ENCODE peak calls at places on chromosome 11, in seven cellular contexts. B, F, O, L, P, I and M are unnamed samples. For H3K27me3, the result is how much of the 10 kb centered on the place peaks cover.

GRCh38 chr11:69310934-69311766 is 17.2 kb downstream of the MYEOV start:
- DNase-seq in L (no peak), F (no peak), O (no peak), B (no peak), I (no peak), P (no peak), M (no peak)

GRCh38 chr11:5335166-5335565 is 8.2 kb downstream of the OR51B5 start:
- DNase-seq in F (no peak), B (no peak), O (no peak), P (no peak), L (no peak), I (no peak), M (no peak)

GRCh38 chr11:40190294-40190693 is 1269.2 kb downstream of the LRRC4C start:
- DNase-seq in O (no peak), I (no peak), F (no peak), P (no peak), L (no peak), B (no peak), M (no peak)

GRCh38 chr11:78313181-78313788 is 104.3 kb downstream of the GAB2 start:
- DNase-seq in O (no peak), L (peak), P (no peak), F (no peak), B (peak), I (peak), M (no peak)

GRCh38 chr11:100687630-100688395 is 725 bp downstream of the ARHGAP42 start:
- DNase-seq in P (peak), F (peak), I (peak), B (peak), L (peak), O (peak), M (no peak)

GRCh38 chr11:118046051-118046963 is 30.6 kb upstream of the TMPRSS4 start:
- DNase-seq in I (no peak), P (no peak), L (no peak), O (no peak), F (peak), B (no peak), M (no peak)

GRCh38 chr11:117881217-117881616 is 4.8 kb upstream of the FXYD6 start:
- DNase-seq in I (no peak), L (no peak), P (no peak), F (no peak), O (no peak), B (no peak), M (no peak)

GRCh38 chr11:66586136-66586535 is 6.7 kb downstream of the CCDC87 start:
- DNase-seq in B (no peak), O (no peak), I (no peak), F (no peak), P (no peak), L (no peak), M (no peak)

GRCh38 chr11:134261626-134262488 is 8.5 kb downstream of the ACAD8 start:
- DNase-seq in O (no peak), L (no peak), P (no peak), I (no peak), B (peak), F (no peak), M (no peak)

GRCh38 chr11:48001438-48002021 is 21.2 kb downstream of the PTPRJ start:
- DNase-seq in B (peak), F (no peak), I (peak), O (no peak), P (no peak), L (peak), M (no peak)

GRCh38 chr11:45045692-45046471 is 95.2 kb upstream of the TP53I11 start:
- DNase-seq in B (peak), I (peak), P (peak), O (peak), L (peak), F (peak), M (peak)

GRCh38 chr11:43943931-43944751 is 1.7 kb downstream of the C11orf96 start:
- DNase-seq in I (no peak), O (no peak), P (no peak), F (no peak), L (peak), B (peak), M (no peak)

GRCh38 chr11:126246636-126247035 is 22.1 kb downstream of the SRPRA start:
- DNase-seq in F (no peak), B (peak), I (no peak), O (no peak), L (peak), P (no peak), M (no peak)

GRCh38 chr11:110704210-110704864 is 7.9 kb downstream of the ARHGAP20 start:
- DNase-seq in P (no peak), I (no peak), L (no peak), O (no peak), F (no peak), B (no peak), M (no peak)

GRCh38 chr11:35250631-35251030 is 111.7 kb downstream of the CD44 start:
- DNase-seq in L (no peak), P (no peak), B (no peak), F (no peak), O (no peak), I (no peak), M (no peak)

GRCh38 chr11:94968334-94968958 is 4.9 kb downstream of the CWC15 start:
- DNase-seq in P (no peak), I (no peak), O (no peak), B (peak), F (no peak), L (no peak), M (no peak)

GRCh38 chr11:9760180-9760550 is 96.3 kb downstream of the SWAP70 start:
- DNase-seq in I (peak), P (peak), O (peak), B (no peak), L (peak), F (peak), M (peak)

GRCh38 chr11:124869856-124870387 is 4.7 kb downstream of the ROBO3 start:
- DNase-seq in I (no peak), L (no peak), B (no peak), P (no peak), O (no peak), F (no peak), M (no peak)

GRCh38 chr11:78688460-78688859 is 113.8 kb upstream of the NARS2 start:
- DNase-seq in P (no peak), I (no peak), L (no peak), O (no peak), B (no peak), F (no peak), M (no peak)

GRCh38 chr11:75850787-75851186 is 35.8 kb downstream of the UVRAG start:
- DNase-seq in B (peak), P (no peak), O (no peak), L (no peak), F (no peak), I (no peak), M (no peak)

GRCh38 chr11:96199563-96200025 is 143.4 kb downstream of the MAML2 start:
- DNase-seq in I (no peak), P (no peak), B (peak), O (no peak), F (no peak), L (peak), M (no peak)

GRCh38 chr11:42179211-42179610 is 719.8 kb upstream of the LRRC4C start:
- DNase-seq in I (no peak), P (no peak), O (no peak), B (no peak), L (no peak), F (no peak), M (no peak)

GRCh38 chr11:116170526-116171120 is 602.2 kb downstream of the BUD13 start:
- DNase-seq in P (no peak), B (no peak), F (no peak), O (no peak), I (no peak), L (no peak), M (no peak)

GRCh38 chr11:109967121-109967520 is 126.1 kb upstream of the ZC3H12C start:
- DNase-seq in B (no peak), O (no peak), P (no peak), L (no peak), I (no peak), F (no peak), M (no peak)

GRCh38 chr11:85806876-85807275 is 4.1 kb downstream of the SYTL2 start:
- DNase-seq in P (no peak), O (no peak), I (no peak), F (no peak), L (no peak), B (no peak), M (no peak)

GRCh38 chr11:93952082-93952780 is 68.9 kb upstream of the HEPHL1 start:
- DNase-seq in F (no peak), B (no peak), L (no peak), O (no peak), I (no peak), P (no peak), M (no peak)

GRCh38 chr11:35334385-35335090 is 84.8 kb downstream of the SLC1A2 start:
- DNase-seq in O (no peak), B (no peak), I (no peak), L (no peak), P (no peak), F (no peak), M (no peak)

GRCh38 chr11:34997872-34998548 is 81.6 kb downstream of the PDHX start:
- DNase-seq in P (no peak), L (no peak), I (no peak), B (peak), O (no peak), F (no peak), M (no peak)

GRCh38 chr11:47977651-47978050 is 2.7 kb upstream of the PTPRJ start:
- DNase-seq in L (no peak), B (no peak), P (no peak), F (no peak), O (no peak), I (no peak), M (no peak)

GRCh38 chr11:67408437-67409200 is 4.7 kb downstream of the TBC1D10C start:
- DNase-seq in B (no peak), F (no peak), I (no peak), P (no peak), L (no peak), O (no peak), M (no peak)

GRCh38 chr11:12671378-12671777 is 2.8 kb upstream of the TEAD1 start:
- DNase-seq in O (no peak), L (no peak), P (no peak), B (no peak), F (no peak), I (no peak), M (no peak)

GRCh38 chr11:32940865-32941264 is 48.3 kb downstream of the QSER1 start:
- DNase-seq in L (no peak), I (no peak), O (no peak), B (no peak), P (no peak), F (no peak), M (no peak)

GRCh38 chr11:116837231-116838091 is at the start of gene APOA1:
- DNase-seq in P (no peak), O (no peak), F (no peak), B (no peak), I (no peak), L (no peak), M (no peak)

GRCh38 chr11:95078526-95078925 is 11.1 kb upstream of the ENDOD1 start:
- DNase-seq in F (no peak), O (no peak), I (no peak), P (no peak), L (peak), B (no peak), M (no peak)

GRCh38 chr11:110812334-110812733 is 100.1 kb upstream of the ARHGAP20 start:
- DNase-seq in O (no peak), F (no peak), L (no peak), I (no peak), B (no peak), P (no peak), M (no peak)

GRCh38 chr11:10770626-10771254 is 19.7 kb downstream of the CTR9 start:
- DNase-seq in P (no peak), I (peak), L (peak), B (peak), O (peak), F (no peak), M (peak)

DNA sequence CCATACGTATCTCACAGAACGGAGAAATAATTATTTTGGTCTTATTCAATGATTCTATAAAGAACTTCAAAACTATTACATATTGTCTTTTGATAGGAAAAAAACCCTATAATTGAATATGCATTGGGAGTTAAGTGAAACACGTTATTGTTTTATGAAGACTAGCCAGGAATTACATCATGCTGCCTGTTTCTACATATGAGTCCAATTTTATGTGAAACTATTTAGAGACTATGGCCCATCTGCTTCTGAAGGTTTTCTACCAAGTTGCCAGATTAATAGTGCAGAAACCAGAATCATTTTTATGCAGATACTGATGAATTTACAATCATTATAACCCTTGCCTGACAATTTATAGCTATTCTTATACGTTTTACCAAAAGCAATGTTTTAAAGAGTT is 133.5 kb upstream of the FIBIN start:
- DNase-seq in F (no peak), O (no peak), B (no peak), P (no peak), L (no peak), I (no peak), M (no peak)
- H3K4me3 ChIP-seq in F (no peak), O (no peak), B (no peak), P (no peak), L (no peak), I (no peak), M (no peak)

GRCh38 chr11:120258661-120259060 is 18.7 kb downstream of the POU2F3 start:
- DNase-seq in I (no peak), F (no peak), P (no peak), B (no peak), L (no peak), O (no peak), M (no peak)
- H3K27me3 ChIP-seq in I (under half), F (under half), P (under half), B (under half), L (under half), O (under half), M (under half)

GRCh38 chr11:62505784-62506145 is 40.8 kb downstream of the AHNAK start:
- DNase-seq in B (no peak), O (peak), F (no peak), I (no peak), L (no peak), P (no peak), M (peak)
- H3K4me3 ChIP-seq in B (peak), O (peak), F (no peak), I (peak), L (peak), P (peak), M (peak)

DNA sequence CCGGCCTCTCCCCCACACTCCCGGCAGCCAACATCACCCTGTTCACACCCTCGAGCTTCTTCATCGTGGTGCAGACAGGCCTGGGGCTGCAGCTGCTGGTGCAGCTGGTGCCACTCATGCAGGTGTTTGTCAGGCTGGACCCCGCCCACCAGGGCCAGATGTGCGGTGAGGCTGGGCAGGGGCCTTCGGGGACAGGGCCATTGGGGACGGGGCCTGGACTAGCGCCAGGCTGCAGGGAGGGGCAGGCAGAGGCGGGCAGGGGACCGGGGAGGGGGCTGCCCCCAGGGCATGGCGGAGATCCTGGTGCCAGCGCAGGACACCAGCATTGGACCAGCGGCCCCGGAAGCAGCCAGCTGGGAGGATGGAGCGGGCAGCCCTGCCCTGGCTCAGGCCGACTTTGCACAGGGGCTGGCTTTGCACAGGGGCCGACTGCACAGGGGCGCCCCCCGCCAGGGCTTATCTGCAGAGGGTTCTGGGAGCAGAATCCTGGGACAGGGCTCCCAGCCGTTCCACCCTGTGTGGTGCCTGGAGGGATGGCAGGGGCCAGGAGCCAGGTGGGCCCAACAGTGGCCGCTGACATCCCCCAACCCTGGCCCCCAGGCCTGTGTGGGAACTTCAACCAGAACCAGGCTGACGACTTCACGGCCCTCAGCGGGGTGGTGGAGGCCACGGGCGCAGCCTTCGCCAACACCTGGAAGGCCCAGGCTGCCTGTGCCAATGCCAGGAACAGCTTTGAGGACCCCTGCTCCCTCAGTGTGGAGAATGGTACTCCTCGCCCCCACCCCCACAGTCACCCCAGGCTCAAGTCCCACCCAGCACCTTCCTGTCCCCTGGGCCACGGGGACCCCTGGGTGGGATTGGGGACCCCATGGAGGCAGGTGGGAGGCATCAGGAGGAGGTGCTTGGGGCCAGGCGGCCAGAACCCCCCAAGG is 8.8 kb downstream of the MUC5B start:
- DNase-seq in P (peak), I (no peak), F (no peak), B (no peak), O (peak), L (no peak), M (peak)
- H3K27me3 ChIP-seq in P (under half), I (under half), F (under half), B (under half), O (under half), L (under half), M (under half)

GRCh38 chr11:62708423-62709261 is 1.2 kb downstream of the GNG3 start:
- DNase-seq in B (no peak), L (no peak), F (no peak), O (no peak), P (no peak), I (peak), M (no peak)

GRCh38 chr11:62712413-62712812 is 4.9 kb downstream of the GNG3 start:
- DNase-seq in I (no peak), F (no peak), L (no peak), B (no peak), O (no peak), P (no peak), M (no peak)

GRCh38 chr11:62709262-62710000 is 2.0 kb downstream of the GNG3 start:
- DNase-seq in P (peak), I (peak), L (peak), B (peak), O (peak), F (peak), M (peak)

GRCh38 chr11:62707277-62707771 is at the start of the genes BSCL2 and GNG3:
- DNase-seq in O (no peak), F (no peak), L (no peak), I (no peak), B (no peak), P (no peak), M (no peak)

GRCh38 chr11:62710001-62710345 is 2.5 kb downstream of the GNG3 start:
- DNase-seq in F (no peak), O (no peak), B (no peak), L (no peak), I (peak), P (no peak), M (no peak)
- H3K4me3 ChIP-seq in F (peak), O (peak), B (peak), L (peak), I (peak), P (peak), M (peak)

DNA sequence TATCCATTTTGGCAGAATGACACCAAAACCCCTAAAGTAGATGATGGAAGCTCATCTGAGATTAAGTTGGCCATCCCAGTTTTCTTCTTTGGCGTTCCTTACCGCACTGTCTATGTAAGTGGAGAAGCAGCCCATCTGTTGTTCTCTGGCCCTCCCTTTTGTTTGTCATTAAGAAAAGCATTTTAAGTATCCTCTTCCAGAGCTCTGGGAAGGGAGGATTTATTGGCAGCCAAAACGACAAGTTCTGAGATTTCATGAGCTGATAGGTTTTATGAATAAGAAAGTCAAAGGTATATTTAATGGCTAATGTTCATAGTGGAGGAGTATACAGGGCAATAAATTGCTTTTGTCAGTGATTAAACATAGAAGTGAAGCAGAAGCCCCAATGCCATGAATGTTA is 4.8 kb downstream of the TECTA start:
- DNase-seq in P (no peak), I (no peak), L (no peak), O (no peak), F (no peak), B (no peak), M (no peak)
- H3K27me3 ChIP-seq in P (under half), I (under half), L (under half), O (under half), F (under half), B (under half), M (under half)

DNA sequence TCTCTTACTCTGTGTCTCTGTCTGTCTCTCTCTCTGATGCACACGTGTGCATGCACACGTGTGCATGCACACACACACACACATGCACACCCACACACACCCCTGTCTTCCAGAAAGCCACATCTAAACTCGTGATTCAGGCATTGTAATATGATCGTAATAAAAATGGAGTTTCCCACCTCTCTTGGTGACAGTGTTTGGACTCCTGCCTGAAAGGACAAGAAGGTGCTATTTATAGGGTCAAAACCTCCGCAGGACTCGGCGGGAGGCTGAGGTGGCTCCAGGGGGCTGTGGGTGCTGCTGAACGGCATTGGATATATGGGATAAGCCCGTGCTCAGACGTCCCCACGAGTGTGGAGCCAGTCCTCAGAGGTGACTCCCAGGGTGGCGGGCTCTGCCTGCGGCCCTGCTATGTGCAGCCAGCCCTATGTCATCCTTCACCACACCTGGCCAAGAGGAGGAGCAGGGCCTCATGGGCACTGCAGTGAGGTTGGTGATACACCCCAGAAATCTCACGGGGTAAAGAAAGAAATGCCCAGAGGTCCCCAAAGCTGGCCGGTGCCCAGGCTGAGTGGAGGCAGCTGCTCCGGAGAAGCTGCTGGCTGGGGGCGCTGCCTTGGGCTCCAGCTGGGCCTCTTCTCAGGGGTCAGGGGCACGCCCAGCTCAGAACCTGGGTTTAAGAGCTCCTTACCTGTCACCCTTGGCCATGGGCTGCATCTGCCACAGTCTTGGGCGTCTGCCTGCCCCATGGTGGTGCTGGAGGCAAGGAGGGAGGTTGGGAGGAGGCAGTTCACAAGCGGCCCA is 5.0 kb upstream of the OSBPL5 start:
- DNase-seq in L (no peak), O (peak), F (no peak), B (no peak), I (no peak), P (peak), M (peak)
- H3K4me3 ChIP-seq in L (peak), O (peak), F (no peak), B (no peak), I (peak), P (no peak), M (no peak)